ENCODE peak calls at places on chromosomes 13 and 19, in four cellular contexts. G, A, T and F are unnamed samples.

GRCh38 chr13:30847697-30848307 is 58.3 kb upstream of the MEDAG start:
- DNase-seq in G (peak), A (no peak), T (peak), F (peak)

GRCh38 chr19:8821748-8822241 is 10.3 kb downstream of the ZNF558 start:
- DNase-seq in G (no peak), A (no peak), T (no peak), F (no peak)

GRCh38 chr19:19098084-19098702 is 34.4 kb downstream of the SLC25A42 start:
- DNase-seq in G (no peak), A (no peak), T (no peak), F (no peak)

GRCh38 chr19:49340069-49340864 is 5.1 kb downstream of the CD37 start:
- DNase-seq in G (no peak), A (no peak), T (peak), F (no peak)

GRCh38 chr13:113297370-113297871 is 382 bp downstream of the LAMP1 start:
- DNase-seq in G (no peak), A (no peak), T (peak), F (no peak)

GRCh38 chr13:28026508-28026907 is 38.0 kb upstream of the URAD start:
- DNase-seq in G (no peak), A (no peak), T (no peak), F (no peak)

GRCh38 chr13:71169125-71169524 is 697.9 kb downstream of the DACH1 start:
- DNase-seq in G (no peak), A (no peak), T (no peak), F (peak)

GRCh38 chr19:52689804-52690394 is 44.9 kb downstream of the ZNF611 start:
- DNase-seq in G (no peak), A (no peak), T (peak), F (no peak)

GRCh38 chr13:112759053-112759452 is 69.2 kb downstream of the ATP11A start:
- DNase-seq in G (no peak), A (no peak), T (no peak), F (no peak)

GRCh38 chr13:35500071-35500595 is 23.6 kb upstream of the MAB21L1 start:
- DNase-seq in G (no peak), A (no peak), T (no peak), F (no peak)

GRCh38 chr19:7680606-7681335 is at the start of gene TRAPPC5:
- DNase-seq in G (peak), A (no peak), T (peak), F (peak)

GRCh38 chr19:16497042-16497441 is 848 bp downstream of the C19orf44 start:
- DNase-seq in G (no peak), A (no peak), T (peak), F (no peak)

GRCh38 chr13:44050450-44051063 is 170.9 kb downstream of the LACC1 start:
- DNase-seq in G (no peak), A (no peak), T (peak), F (no peak)

GRCh38 chr13:68608147-68608546 is 1378.0 kb upstream of the PCDH9 start:
- DNase-seq in G (no peak), A (no peak), T (no peak), F (no peak)

GRCh38 chr19:18975864-18976263 is 34.8 kb upstream of the HOMER3 start:
- DNase-seq in G (no peak), A (no peak), T (no peak), F (no peak)

GRCh38 chr13:51118809-51119431 is 7.8 kb upstream of the C13orf42 start:
- DNase-seq in G (no peak), A (no peak), T (no peak), F (no peak)

GRCh38 chr13:95530178-95530577 is 22.3 kb upstream of the CLDN10 start:
- DNase-seq in G (no peak), A (no peak), T (no peak), F (peak)

GRCh38 chr13:49400755-49401659 is 42.9 kb downstream of the CAB39L start:
- DNase-seq in G (peak), A (no peak), T (peak), F (no peak)

GRCh38 chr13:109595466-109595865 is 190.9 kb downstream of the IRS2 start:
- DNase-seq in G (no peak), A (no peak), T (no peak), F (no peak)

GRCh38 chr19:13712767-13713201 is 51.5 kb upstream of the MRI1 start:
- DNase-seq in G (no peak), A (no peak), T (no peak), F (peak)

GRCh38 chr13:78372581-78372980 is 230.8 kb downstream of the POU4F1 start:
- DNase-seq in G (no peak), A (no peak), T (no peak), F (peak)

GRCh38 chr19:1266116-1266817 is 2.9 kb upstream of the CIRBP start:
- DNase-seq in G (no peak), A (no peak), T (peak), F (no peak)

GRCh38 chr13:109616021-109616420 is 170.4 kb downstream of the IRS2 start:
- DNase-seq in G (no peak), A (no peak), T (peak), F (no peak)

GRCh38 chr13:76672422-76672821 is 213.8 kb downstream of the KCTD12 start:
- DNase-seq in G (no peak), A (no peak), T (peak), F (peak)

GRCh38 chr13:89695343-89696257 is 1651.9 kb upstream of the MIR17HG start:
- DNase-seq in G (peak), A (peak), T (peak), F (peak)

GRCh38 chr19:55638864-55639359 is 1.9 kb upstream of the ZNF580 start:
- DNase-seq in G (no peak), A (no peak), T (peak), F (no peak)

GRCh38 chr19:38213911-38214625 is 10.0 kb downstream of the DPF1 start:
- DNase-seq in G (no peak), A (no peak), T (no peak), F (peak)

GRCh38 chr19:13034636-13035035 is 39.4 kb downstream of the NFIX start:
- DNase-seq in G (no peak), A (no peak), T (peak), F (no peak)

GRCh38 chr13:50452028-50452427 is 391.5 kb downstream of the DLEU7 start:
- DNase-seq in G (no peak), A (no peak), T (no peak), F (no peak)

GRCh38 chr19:40639638-40639982 is 38.4 kb downstream of the LTBP4 start:
- DNase-seq in G (no peak), A (no peak), T (no peak), F (no peak)

GRCh38 chr13:36366023-36366422 is 19.8 kb upstream of the SPART start:
- DNase-seq in G (no peak), A (no peak), T (no peak), F (no peak)